ENCODE peak calls at places on chromosomes 4 and X, in five cellular contexts. L is stimulated activated CD4-positive, alpha-beta T cell treated with anti-CD3 and anti-CD28 coated beads, Interleukin-15, amount 100 ng/mL, for 1 hour; T is lower leg skin; D is activated T-cell treated with anti-CD3 and anti-CD28 coated beads, Interleukin-2, amount 50 U/mL, for 48 hours; S is GDM1. R is an unnamed sample.

GRCh38 chr4:168794092-168794707 is 215.9 kb downstream of the CBR4 start:
- DNase-seq in L (no peak), T (no peak), D (no peak), S (no peak), R (no peak)

GRCh38 chr4:110850461-110851447 is 227.9 kb upstream of the PITX2 start:
- DNase-seq in L (no peak), T (no peak), D (no peak), S (no peak), R (no peak)

GRCh38 chr4:15233626-15234025 is 194.2 kb upstream of the C1QTNF7 start:
- DNase-seq in L (no peak), T (no peak), D (peak), S (no peak), R (no peak)

GRCh38 chr4:142379277-142380051 is 466.6 kb downstream of the INPP4B start:
- DNase-seq in L (no peak), T (no peak), D (no peak), S (no peak), R (peak)

GRCh38 chr4:6322067-6322760 is 52.6 kb downstream of the WFS1 start:
- DNase-seq in L (no peak), T (no peak), D (no peak), S (no peak), R (no peak)

GRCh38 chr4:139950568-139950967 is 203.4 kb downstream of the MAML3 start:
- DNase-seq in L (no peak), T (no peak), D (peak), S (peak), R (peak)

GRCh38 chr4:153955306-153955705 is 166.4 kb upstream of the SFRP2 start:
- DNase-seq in L (no peak), T (no peak), D (no peak), S (no peak), R (no peak)

GRCh38 chr4:94508256-94508655 is 56.5 kb downstream of the PDLIM5 start:
- DNase-seq in L (no peak), T (no peak), D (no peak), S (no peak), R (peak)

GRCh38 chr4:107366900-107367299 is 330.8 kb upstream of the DKK2 start:
- DNase-seq in L (no peak), T (no peak), D (no peak), S (no peak), R (no peak)

GRCh38 chrX:132743086-132743485 is 215.3 kb downstream of the HS6ST2 start:
- DNase-seq in L (no peak), T (no peak), D (no peak), S (no peak), R (no peak)

GRCh38 chr4:1027916-1028240 is 16.5 kb downstream of the FGFRL1 start:
- DNase-seq in L (no peak), T (no peak), D (no peak), S (no peak), R (no peak)

R was measured in GM23248.